ENCODE peak calls at places on chromosomes 2 and 18, in seven cellular contexts. M, R, K, W, S, J and N are unnamed samples. For H3K36me3 and H3K4me1, the result is how much of the 10 kb centered on the place peaks cover.

GRCh38 chr18:10374615-10375295 is 79.7 kb upstream of the APCDD1 start:
- DNase-seq in M (no peak), R (peak), K (no peak), W (no peak), S (no peak), J (no peak), N (no peak)

GRCh38 chr2:96098900-96099590 is 17.3 kb downstream of the ADRA2B start:
- DNase-seq in M (no peak), R (no peak), K (peak), W (peak), S (no peak), J (peak), N (peak)

GRCh38 chr2:233100192-233100998 is 40.3 kb downstream of the INPP5D start:
- DNase-seq in M (no peak), R (no peak), K (no peak), W (peak), S (no peak), J (peak), N (no peak)

GRCh38 chr2:219279151-219279915 is at the start of gene DNAJB2:
- DNase-seq in M (peak), R (peak), K (peak), W (peak), S (peak), J (peak), N (peak)

GRCh38 chr2:62587616-62588015 is 81.6 kb upstream of the TMEM17 start:
- DNase-seq in M (no peak), R (no peak), K (no peak), W (no peak), S (no peak), J (no peak), N (no peak)

GRCh38 chr2:130728549-130729310 is at the start of gene GPR148:
- DNase-seq in M (no peak), R (no peak), K (no peak), W (no peak), S (no peak), J (no peak), N (no peak)

GRCh38 chr2:152098798-152099654 is at the start of gene CACNB4:
- DNase-seq in M (no peak), R (peak), K (peak), W (no peak), S (no peak), J (no peak), N (no peak)

GRCh38 chr18:73564073-73564472 is 583.6 kb downstream of the FBXO15 start:
- DNase-seq in M (peak), R (no peak), K (no peak), W (no peak), S (no peak), J (no peak), N (no peak)

GRCh38 chr18:36078751-36079529 is 11.6 kb upstream of the RPRD1A start:
- DNase-seq in M (peak), R (no peak), K (no peak), W (no peak), S (peak), J (no peak), N (no peak)

GRCh38 chr18:31512203-31512764 is 14.3 kb downstream of the DSG2 start:
- DNase-seq in M (peak), R (no peak), K (no peak), W (peak), S (peak), J (no peak), N (no peak)

GRCh38 chr2:64779117-64779690 is 125.5 kb upstream of the SERTAD2 start:
- DNase-seq in M (peak), R (no peak), K (no peak), W (no peak), S (no peak), J (no peak), N (no peak)

GRCh38 chr2:174931724-174932123 is 73.5 kb downstream of the CHN1 start:
- DNase-seq in M (peak), R (no peak), K (no peak), W (no peak), S (no peak), J (no peak), N (no peak)

GRCh38 chr18:24837065-24837464 is 376.6 kb downstream of the HRH4 start:
- DNase-seq in M (peak), R (no peak), K (no peak), W (no peak), S (no peak), J (no peak), N (no peak)

GRCh38 chr2:180187611-180188010 is 180.5 kb upstream of the CWC22 start:
- DNase-seq in M (no peak), R (no peak), K (no peak), W (no peak), S (no peak), J (no peak), N (no peak)

GRCh38 chr2:14363976-14364375 is 268.5 kb upstream of the LRATD1 start:
- DNase-seq in M (no peak), R (no peak), K (no peak), W (no peak), S (no peak), J (no peak), N (no peak)

GRCh38 chr2:23384551-23385349 is at the start of gene KLHL29:
- DNase-seq in M (peak), R (peak), K (peak), W (peak), S (no peak), J (peak), N (peak)

GRCh38 chr2:224723606-224724217 is 7.5 kb upstream of the CCDC195 start:
- DNase-seq in M (no peak), R (no peak), K (no peak), W (no peak), S (no peak), J (no peak), N (no peak)

GRCh38 chr2:168075446-168075845 is 171.9 kb downstream of the STK39 start:
- DNase-seq in M (peak), R (no peak), K (no peak), W (no peak), S (no peak), J (no peak), N (no peak)

GRCh38 chr18:79334496-79335233 is 61.1 kb upstream of the NFATC1 start:
- DNase-seq in M (no peak), R (peak), K (no peak), W (no peak), S (no peak), J (no peak), N (no peak)

DNA sequence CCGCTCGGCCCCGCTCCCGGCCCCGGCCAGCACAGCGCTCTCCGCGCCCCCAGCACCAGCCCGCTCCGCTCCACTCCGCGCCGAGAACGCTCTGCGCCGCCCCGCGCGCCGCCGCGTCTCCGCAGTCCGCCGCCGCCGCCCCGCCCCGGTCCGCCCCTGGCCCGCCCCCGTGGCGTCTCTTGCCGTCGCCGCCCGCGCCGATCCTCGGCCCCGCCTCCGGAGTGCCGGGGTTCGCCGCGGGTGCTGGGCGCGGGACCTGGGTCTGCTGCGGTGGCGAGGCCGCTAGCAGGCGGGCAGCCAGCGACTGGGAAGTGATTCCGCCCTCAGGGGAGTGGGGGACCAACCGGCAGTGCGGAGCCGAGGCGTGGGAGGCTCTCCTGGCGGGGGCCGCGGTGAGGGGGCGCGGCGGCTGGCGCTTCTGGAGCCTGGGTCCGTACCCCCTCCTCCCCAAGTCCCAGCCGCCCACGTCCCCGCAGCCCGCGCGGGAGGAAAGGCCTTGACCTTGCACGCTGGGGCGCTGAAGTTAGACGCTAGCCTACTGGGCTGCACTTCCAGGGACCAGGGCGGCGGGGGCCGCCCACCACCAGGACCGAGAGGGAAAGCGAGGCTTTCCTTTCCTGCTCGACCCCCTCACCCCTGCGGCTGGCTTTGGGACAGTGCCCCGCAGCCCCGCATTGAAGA is at the start of gene HS6ST1:
- DNase-seq in M (peak), R (peak), K (peak), W (peak), S (peak), J (peak), N (peak)
- TF ChIP-seq POLR2A in M (peak), R (peak), K (no peak), W (no peak), S (no peak), J (peak), N (peak)

DNA sequence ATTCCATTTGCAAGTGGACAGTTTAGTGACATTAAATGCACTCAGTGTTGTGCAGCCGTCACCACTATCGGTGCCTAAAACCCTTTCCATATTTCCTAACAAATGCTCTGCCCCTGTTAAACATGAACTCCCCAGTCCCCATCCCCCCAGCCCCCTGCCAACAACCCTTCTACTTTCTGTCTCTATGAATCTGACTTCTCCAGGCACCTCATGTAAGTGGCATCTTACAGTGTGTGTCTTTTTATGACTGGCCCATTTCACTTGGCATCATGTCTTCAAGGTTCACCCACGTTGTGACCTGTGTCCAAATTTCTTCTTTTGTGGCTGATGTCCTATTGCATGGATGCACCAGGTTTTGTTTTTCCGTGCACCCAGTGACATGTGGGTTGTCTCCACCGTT is 140.9 kb upstream of the GPC1 start:
- DNase-seq in M (no peak), R (no peak), K (no peak), W (no peak), S (no peak), J (no peak), N (no peak)
- H3K36me3 ChIP-seq in M (under half), R (under half), K (under half), W (under half), S (under half), J (under half), N (under half)

GRCh38 chr2:113858764-113859163 is 31.1 kb upstream of the ACTR3 start:
- DNase-seq in M (peak), R (no peak), K (no peak), W (no peak), S (no peak), J (no peak), N (no peak)
- H3K4me1 ChIP-seq in M (under half), R (under half), K (under half), W (under half), S (under half), J (under half), N (under half)

GRCh38 chr2:210261996-210262510 is 36.8 kb upstream of the ACADL start:
- DNase-seq in M (no peak), R (no peak), K (no peak), W (no peak), S (no peak), J (no peak), N (no peak)

GRCh38 chr2:210267698-210268097 is 42.5 kb upstream of the ACADL start:
- DNase-seq in M (no peak), R (no peak), K (no peak), W (no peak), S (no peak), J (no peak), N (no peak)

GRCh38 chr2:210263841-210264240 is 38.6 kb upstream of the ACADL start:
- DNase-seq in M (no peak), R (no peak), K (no peak), W (no peak), S (no peak), J (no peak), N (no peak)

GRCh38 chr2:210268281-210268680 is 43.0 kb upstream of the ACADL start:
- DNase-seq in M (no peak), R (no peak), K (no peak), W (no peak), S (no peak), J (no peak), N (no peak)

DNA sequence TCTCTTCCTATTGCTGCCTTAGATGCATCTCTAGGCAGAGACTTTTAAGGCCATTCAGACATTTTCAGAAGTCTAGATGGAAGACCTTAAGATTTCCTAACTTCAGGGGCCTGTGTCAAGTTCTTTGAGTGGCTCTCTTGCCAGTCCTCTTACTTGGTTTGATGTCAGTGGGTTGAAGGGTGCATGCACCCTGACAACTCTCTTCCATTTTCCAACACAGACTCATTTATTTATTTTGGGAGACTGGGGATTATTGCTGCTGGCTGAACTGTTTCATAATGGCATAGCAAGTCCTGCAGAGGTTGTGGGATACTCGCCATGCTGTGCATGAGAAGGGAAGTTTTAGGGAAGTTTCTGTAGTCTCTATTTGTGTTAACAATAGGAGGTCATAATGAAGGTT is 39.0 kb upstream of the ACADL start:
- DNase-seq in M (no peak), R (no peak), K (no peak), W (no peak), S (no peak), J (no peak), N (no peak)
- TF ChIP-seq POLR2A in M (no peak), R (no peak), K (no peak), W (no peak), S (no peak), J (no peak), N (no peak)

GRCh38 chr2:241263061-241263460 is 52.4 kb downstream of the HDLBP start:
- DNase-seq in M (no peak), R (no peak), K (no peak), W (no peak), S (no peak), J (no peak), N (peak)
- H3K36me3 ChIP-seq in M (half or more), R (under half), K (half or more), W (under half), S (half or more), J (under half), N (under half)

DNA sequence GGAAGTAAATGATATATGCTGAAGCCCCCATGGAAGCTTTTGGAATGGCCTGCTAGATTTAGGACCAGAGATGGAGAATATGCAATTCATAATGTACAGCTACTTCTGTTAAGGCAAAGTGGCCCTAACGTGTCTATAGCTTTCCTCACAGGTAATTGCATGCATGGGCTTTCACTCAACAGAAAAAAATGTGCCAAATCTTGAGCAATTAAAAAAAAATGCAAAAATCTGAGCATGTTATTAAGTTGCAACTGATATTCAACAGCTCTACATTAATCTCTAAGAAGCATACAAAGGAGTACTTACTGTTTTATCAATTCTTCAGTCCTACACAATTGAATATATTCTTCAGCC is 79.6 kb downstream of the EFEMP1 start:
- DNase-seq in M (no peak), R (no peak), K (no peak), W (no peak), S (no peak), J (no peak), N (no peak)
- H3K4me1 ChIP-seq in M (under half), R (under half), K (under half), W (under half), S (half or more), J (under half), N (under half)

GRCh38 chr2:117856415-117857210 is 42.1 kb downstream of the DDX18 start:
- DNase-seq in M (peak), R (no peak), K (no peak), W (no peak), S (peak), J (no peak), N (no peak)
- TF ChIP-seq POLR2A in M (no peak), R (no peak), K (no peak), W (no peak), S (no peak), J (no peak), N (no peak)

DNA sequence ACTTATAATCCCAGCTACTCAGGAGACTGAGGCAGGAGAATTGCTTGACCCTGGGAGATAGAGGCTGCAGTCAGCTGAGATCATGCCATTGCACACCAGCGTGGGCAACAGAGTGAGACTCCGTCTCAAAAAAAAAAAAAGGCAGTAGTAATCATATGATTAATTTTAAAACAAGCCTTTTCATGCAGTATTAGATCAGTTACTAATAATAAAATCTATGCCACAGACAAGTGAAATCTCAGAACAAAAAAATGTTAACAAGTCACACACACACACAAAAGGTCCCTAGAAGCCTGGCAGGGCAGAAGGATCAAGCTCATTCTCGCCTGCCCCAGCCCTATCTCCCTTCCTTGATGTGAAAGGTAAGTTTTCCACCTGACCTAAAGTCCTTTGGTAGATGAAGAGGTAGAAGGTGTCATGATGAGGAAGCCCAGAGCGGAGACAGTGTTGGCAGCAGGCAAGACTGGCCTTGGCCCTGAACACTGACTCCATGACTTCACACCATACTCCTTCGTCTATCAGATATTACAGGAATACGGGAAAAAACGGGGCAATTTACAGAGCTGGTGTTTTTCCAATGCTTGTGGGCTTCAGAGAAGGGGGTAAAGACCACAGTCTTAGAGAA is 10.6 kb downstream of the KDSR start:
- DNase-seq in M (no peak), R (no peak), K (no peak), W (no peak), S (no peak), J (no peak), N (no peak)
- H3K36me3 ChIP-seq in M (half or more), R (under half), K (under half), W (under half), S (under half), J (under half), N (under half)

DNA sequence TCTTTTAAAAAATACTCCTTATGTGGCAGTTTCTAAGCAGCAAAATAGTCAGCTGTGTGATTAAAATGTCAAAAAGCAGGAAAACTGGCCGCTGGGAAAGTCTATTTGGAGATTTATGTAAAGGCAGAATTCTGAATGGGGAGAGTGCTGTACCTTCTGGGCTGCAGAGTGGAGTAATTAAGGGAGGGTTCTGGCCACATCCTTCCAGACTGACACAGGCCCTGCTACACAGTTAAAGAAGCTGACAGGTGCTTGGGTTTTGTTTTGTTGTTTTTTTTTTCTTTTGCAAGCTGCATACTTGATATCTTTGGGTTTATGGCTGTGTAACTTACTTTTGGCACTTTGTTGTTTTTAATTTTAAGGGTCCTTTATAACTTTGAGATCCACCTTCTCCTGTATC is 157.2 kb downstream of the WDSUB1 start:
- DNase-seq in M (no peak), R (no peak), K (no peak), W (no peak), S (no peak), J (no peak), N (no peak)
- H3K4me1 ChIP-seq in M (under half), R (under half), K (half or more), W (under half), S (under half), J (under half), N (under half)

DNA sequence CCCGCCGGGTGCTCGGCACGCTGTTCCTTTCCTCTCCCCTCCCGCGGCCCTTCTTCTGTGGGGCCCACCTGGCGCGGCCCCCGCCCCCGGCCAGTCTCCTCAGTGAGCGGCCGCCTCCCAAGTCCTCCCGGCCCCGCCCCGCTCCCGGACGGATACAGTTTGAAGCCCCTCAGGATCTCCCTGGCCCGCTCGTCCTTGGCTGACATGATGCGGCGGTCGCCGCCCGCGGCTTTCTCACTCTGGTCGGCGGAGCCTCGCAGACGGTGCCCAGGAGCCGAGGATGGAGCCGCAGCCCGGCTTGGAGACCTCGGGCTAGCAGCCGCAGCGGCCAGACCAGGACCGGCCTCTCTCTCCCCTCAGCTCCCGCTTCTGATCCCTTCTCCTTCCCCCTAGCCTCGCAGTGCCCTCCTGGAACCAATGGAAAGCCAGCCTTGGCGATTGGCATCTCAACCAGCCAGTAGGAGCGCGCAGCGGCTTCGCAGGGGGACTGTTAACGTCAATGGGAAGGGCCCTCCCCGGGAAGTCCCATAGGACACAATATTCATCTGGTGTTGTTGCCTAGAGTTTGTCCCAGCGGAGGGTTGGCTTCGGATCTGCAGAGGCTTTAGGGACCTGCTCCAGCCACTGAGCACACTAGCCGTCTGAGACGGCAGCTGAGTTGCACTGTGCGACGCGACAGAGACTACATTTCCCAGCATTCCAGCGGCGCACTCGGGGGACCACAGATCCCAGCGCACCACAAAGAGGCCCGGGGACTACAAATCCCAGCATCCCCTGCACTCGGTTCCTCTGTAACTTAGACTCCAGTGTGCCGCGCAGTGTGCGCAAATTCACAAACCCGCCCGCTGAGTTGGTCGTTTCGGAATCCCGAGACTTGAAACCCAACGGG is at the start of gene PDE6D:
- DNase-seq in M (peak), R (peak), K (peak), W (peak), S (peak), J (peak), N (peak)
- TF ChIP-seq POLR2A in M (peak), R (peak), K (no peak), W (peak), S (peak), J (peak), N (peak)